ENCODE peak calls at places on chromosomes 2 and 18, in nine cellular contexts. D is fibroblast of the conjunctiva; U is NCI-H2171 treated with DMSO at 0.1 percent for 48 hours; M is upper lobe of right lung; W is memory B cell; S is germinal center; Y is sciatic nerve; T is CD4-positive, alpha-beta T cell; H is CD8-positive, alpha-beta T cell. F is an unnamed sample.

GRCh38 chr2:38765149-38765548 is 12.9 kb upstream of the GEMIN6 start:
- DNase-seq in D (no peak), U (no peak), M (no peak), W (no peak), S (no peak), Y (no peak), T (no peak), H (no peak), F (no peak)

GRCh38 chr2:127659408-127660290 is 13.7 kb downstream of the GPR17 start:
- DNase-seq in D (no peak), U (no peak), M (peak), W (no peak), S (no peak), Y (no peak), T (no peak), H (no peak), F (no peak)

GRCh38 chr2:214311031-214311533 is 99.8 kb upstream of the VWC2L start:
- DNase-seq in D (no peak), U (no peak), M (no peak), W (no peak), S (no peak), Y (no peak), T (no peak), H (peak), F (no peak)

GRCh38 chr2:67313536-67313935 is 83.6 kb upstream of the ETAA1 start:
- DNase-seq in D (no peak), U (no peak), M (no peak), W (no peak), S (no peak), Y (no peak), T (no peak), H (no peak), F (no peak)

GRCh38 chr18:55320399-55321255 is 267.4 kb downstream of the TCF4 start:
- DNase-seq in D (no peak), U (peak), M (no peak), W (no peak), S (no peak), Y (no peak), T (no peak), H (no peak), F (no peak)

GRCh38 chr18:25544872-25545271 is 192.9 kb upstream of the ZNF521 start:
- DNase-seq in D (no peak), U (no peak), M (no peak), W (no peak), S (no peak), Y (no peak), T (no peak), H (no peak), F (no peak)

GRCh38 chr2:145206882-145207281 is 687.0 kb upstream of the ZEB2 start:
- DNase-seq in D (no peak), U (no peak), M (no peak), W (no peak), S (no peak), Y (no peak), T (no peak), H (no peak), F (no peak)

GRCh38 chr2:128412181-128412871 is 93.7 kb upstream of the HS6ST1 start:
- DNase-seq in D (no peak), U (no peak), M (peak), W (no peak), S (no peak), Y (peak), T (no peak), H (no peak), F (no peak)

GRCh38 chr2:134897932-134898331 is 20.7 kb upstream of the CCNT2 start:
- DNase-seq in D (no peak), U (peak), M (no peak), W (peak), S (peak), Y (no peak), T (no peak), H (no peak), F (no peak)

GRCh38 chr2:20532634-20533437 is 86.0 kb downstream of the RHOB start:
- DNase-seq in D (no peak), U (no peak), M (no peak), W (no peak), S (no peak), Y (no peak), T (no peak), H (no peak), F (no peak)

GRCh38 chr2:204180671-204181070 is 244.1 kb downstream of the ICOS start:
- DNase-seq in D (no peak), U (peak), M (peak), W (no peak), S (no peak), Y (no peak), T (no peak), H (no peak), F (no peak)

GRCh38 chr2:185219981-185220380 is 518.6 kb upstream of the FSIP2 start:
- DNase-seq in D (no peak), U (peak), M (no peak), W (no peak), S (no peak), Y (no peak), T (no peak), H (no peak), F (no peak)

GRCh38 chr2:133458280-133458679 is 110.0 kb downstream of the NCKAP5 start:
- DNase-seq in D (no peak), U (no peak), M (no peak), W (no peak), S (no peak), Y (no peak), T (no peak), H (no peak), F (no peak)

GRCh38 chr2:81786809-81787208 is 1482.3 kb upstream of the LRRTM1 start:
- DNase-seq in D (no peak), U (no peak), M (no peak), W (no peak), S (no peak), Y (no peak), T (no peak), H (no peak), F (no peak)

GRCh38 chr2:168220971-168221819 is 26.2 kb downstream of the STK39 start:
- DNase-seq in D (no peak), U (no peak), M (no peak), W (no peak), S (no peak), Y (no peak), T (no peak), H (no peak), F (no peak)

GRCh38 chr2:98771264-98771663 is 40.3 kb upstream of the MGAT4A start:
- DNase-seq in D (no peak), U (no peak), M (no peak), W (no peak), S (no peak), Y (no peak), T (no peak), H (peak), F (no peak)

GRCh38 chr18:10304853-10305252 is 149.6 kb upstream of the APCDD1 start:
- DNase-seq in D (peak), U (peak), M (no peak), W (no peak), S (no peak), Y (no peak), T (no peak), H (no peak), F (no peak)

GRCh38 chr2:173571021-173571821 is 216.5 kb downstream of the CDCA7 start:
- DNase-seq in D (no peak), U (peak), M (no peak), W (no peak), S (no peak), Y (no peak), T (no peak), H (no peak), F (peak)

GRCh38 chr2:220198911-220199310 is 571.5 kb downstream of the SLC4A3 start:
- DNase-seq in D (peak), U (peak), M (no peak), W (no peak), S (no peak), Y (peak), T (no peak), H (no peak), F (no peak)

GRCh38 chr2:170142502-170142901 is 35.4 kb upstream of the MYO3B start:
- DNase-seq in D (no peak), U (no peak), M (no peak), W (no peak), S (no peak), Y (no peak), T (no peak), H (no peak), F (no peak)

GRCh38 chr2:139791330-139791729 is 1011.1 kb upstream of the NXPH2 start:
- DNase-seq in D (no peak), U (peak), M (no peak), W (no peak), S (no peak), Y (no peak), T (no peak), H (no peak), F (no peak)

F was measured in thyroid gland.